ENCODE peak calls at places on chromosomes 12 and 14, in four cellular contexts. F is IMR-90; I is CD4-positive, CD25-positive, alpha-beta regulatory T cell; K is heart right ventricle. U is an unnamed sample. For H3K4me1, the result is how much of the 10 kb centered on the place peaks cover.

GRCh38 chr12:89662623-89663022 is 46.0 kb downstream of the ATP2B1 start:
- DNase-seq in F (no peak), I (no peak), K (no peak), U (peak)

GRCh38 chr12:106227641-106228319 is 20.0 kb downstream of the CKAP4 start:
- DNase-seq in F (no peak), I (peak), K (no peak), U (peak)

GRCh38 chr14:36619853-36620252 is 37.4 kb upstream of the NKX2-8 start:
- DNase-seq in F (no peak), I (no peak), K (no peak), U (no peak)

GRCh38 chr14:54487771-54488170 is 1.0 kb downstream of the GMFB start:
- DNase-seq in F (peak), I (no peak), K (no peak), U (peak)

GRCh38 chr14:23366163-23366921 is 1.4 kb upstream of the EFS start:
- DNase-seq in F (peak), I (no peak), K (peak), U (peak)

GRCh38 chr12:110015132-110015531 is 15.9 kb downstream of the ANKRD13A start:
- DNase-seq in F (no peak), I (peak), K (no peak), U (no peak)

GRCh38 chr12:106773286-106773685 is 1.2 kb upstream of the RIC8B start:
- DNase-seq in F (no peak), I (no peak), K (no peak), U (no peak)

GRCh38 chr14:95077380-95077779 is 79.9 kb downstream of the DICER1 start:
- DNase-seq in F (no peak), I (no peak), K (no peak), U (no peak)

GRCh38 chr12:32549675-32550079 is 129.4 kb upstream of the DNM1L start:
- DNase-seq in F (peak), I (no peak), K (no peak), U (no peak)

GRCh38 chr14:21415329-21415728 is 31.5 kb upstream of the SUPT16H start:
- DNase-seq in F (no peak), I (no peak), K (no peak), U (no peak)

GRCh38 chr12:47832263-47832933 is 12.7 kb upstream of the HDAC7 start:
- DNase-seq in F (no peak), I (no peak), K (no peak), U (no peak)

GRCh38 chr14:100603341-100604125 is 16.3 kb upstream of the BEGAIN start:
- DNase-seq in F (no peak), I (no peak), K (no peak), U (no peak)

GRCh38 chr14:80713076-80713850 is 228.3 kb downstream of the CEP128 start:
- DNase-seq in F (no peak), I (no peak), K (no peak), U (no peak)

GRCh38 chr14:44768935-44769334 is 192.8 kb downstream of the KLHL28 start:
- DNase-seq in F (no peak), I (no peak), K (no peak), U (no peak)

GRCh38 chr12:108826807-108827721 is 30.3 kb downstream of the SSH1 start:
- DNase-seq in F (peak), I (no peak), K (no peak), U (no peak)

GRCh38 chr14:22752422-22752821 is 14.1 kb upstream of the OXA1L start:
- DNase-seq in F (no peak), I (no peak), K (no peak), U (no peak)

GRCh38 chr12:89962648-89963047 is 254.0 kb upstream of the ATP2B1 start:
- DNase-seq in F (no peak), I (no peak), K (no peak), U (no peak)

GRCh38 chr14:65810326-65810725 is 397.8 kb downstream of the FUT8 start:
- DNase-seq in F (no peak), I (no peak), K (no peak), U (no peak)

GRCh38 chr12:112183141-112183581 is 57.8 kb downstream of the TRAFD1 start:
- DNase-seq in F (peak), I (no peak), K (no peak), U (no peak)

GRCh38 chr14:100211893-100212292 is 27.1 kb upstream of the YY1 start:
- DNase-seq in F (no peak), I (no peak), K (no peak), U (no peak)

GRCh38 chr12:6606331-6607131 is 648 bp downstream of the CHD4 start:
- DNase-seq in F (peak), I (peak), K (peak), U (peak)

GRCh38 chr14:87014854-87015253 is 978.1 kb downstream of the GALC start:
- DNase-seq in F (no peak), I (no peak), K (no peak), U (no peak)

GRCh38 chr12:18400186-18400585 is 138.9 kb downstream of the PIK3C2G start:
- DNase-seq in F (peak), I (no peak), K (no peak), U (no peak)

GRCh38 chr12:111643428-111643826 is 42.3 kb downstream of the BRAP start:
- DNase-seq in F (peak), I (no peak), K (no peak), U (peak)

GRCh38 chr12:2265461-2266167 is 212.8 kb downstream of the CACNA1C start:
- DNase-seq in F (no peak), I (no peak), K (no peak), U (no peak)

GRCh38 chr14:77562681-77563080 is 53.8 kb downstream of the SPTLC2 start:
- DNase-seq in F (peak), I (no peak), K (no peak), U (no peak)

GRCh38 chr12:8554451-8555195 is 13.9 kb upstream of the CLEC4E start:
- DNase-seq in F (peak), I (no peak), K (no peak), U (peak)

GRCh38 chr14:98952595-98953325 is 319.2 kb downstream of the BCL11B start:
- DNase-seq in F (no peak), I (no peak), K (no peak), U (no peak)

GRCh38 chr14:101474563-101475467 is 86.5 kb upstream of the DIO3 start:
- DNase-seq in F (no peak), I (no peak), K (no peak), U (no peak)

GRCh38 chr12:12008931-12009611 is 61.7 kb upstream of the BCL2L14 start:
- DNase-seq in F (peak), I (peak), K (no peak), U (no peak)

GRCh38 chr14:61223552-61223951 is 57.6 kb downstream of the TMEM30B start:
- DNase-seq in F (no peak), I (no peak), K (no peak), U (no peak)

GRCh38 chr14:61225304-61225703 is 55.8 kb downstream of the TMEM30B start:
- DNase-seq in F (no peak), I (peak), K (no peak), U (no peak)

GRCh38 chr14:61229475-61229888 is 51.7 kb downstream of the TMEM30B start:
- DNase-seq in F (no peak), I (no peak), K (no peak), U (peak)

GRCh38 chr14:61227893-61228591 is 53.1 kb downstream of the TMEM30B start:
- DNase-seq in F (no peak), I (no peak), K (no peak), U (no peak)

GRCh38 chr14:61226015-61226654 is 55.0 kb downstream of the TMEM30B start:
- DNase-seq in F (peak), I (peak), K (no peak), U (no peak)
- H3K4me1 ChIP-seq in F (under half), I (under half), K (under half), U (under half)

GRCh38 chr14:71626281-71626835 is 305.9 kb upstream of the RGS6 start:
- DNase-seq in F (peak), I (no peak), K (no peak), U (peak)
- H3K27ac ChIP-seq in F (no peak), I (no peak), K (no peak), U (no peak)

DNA sequence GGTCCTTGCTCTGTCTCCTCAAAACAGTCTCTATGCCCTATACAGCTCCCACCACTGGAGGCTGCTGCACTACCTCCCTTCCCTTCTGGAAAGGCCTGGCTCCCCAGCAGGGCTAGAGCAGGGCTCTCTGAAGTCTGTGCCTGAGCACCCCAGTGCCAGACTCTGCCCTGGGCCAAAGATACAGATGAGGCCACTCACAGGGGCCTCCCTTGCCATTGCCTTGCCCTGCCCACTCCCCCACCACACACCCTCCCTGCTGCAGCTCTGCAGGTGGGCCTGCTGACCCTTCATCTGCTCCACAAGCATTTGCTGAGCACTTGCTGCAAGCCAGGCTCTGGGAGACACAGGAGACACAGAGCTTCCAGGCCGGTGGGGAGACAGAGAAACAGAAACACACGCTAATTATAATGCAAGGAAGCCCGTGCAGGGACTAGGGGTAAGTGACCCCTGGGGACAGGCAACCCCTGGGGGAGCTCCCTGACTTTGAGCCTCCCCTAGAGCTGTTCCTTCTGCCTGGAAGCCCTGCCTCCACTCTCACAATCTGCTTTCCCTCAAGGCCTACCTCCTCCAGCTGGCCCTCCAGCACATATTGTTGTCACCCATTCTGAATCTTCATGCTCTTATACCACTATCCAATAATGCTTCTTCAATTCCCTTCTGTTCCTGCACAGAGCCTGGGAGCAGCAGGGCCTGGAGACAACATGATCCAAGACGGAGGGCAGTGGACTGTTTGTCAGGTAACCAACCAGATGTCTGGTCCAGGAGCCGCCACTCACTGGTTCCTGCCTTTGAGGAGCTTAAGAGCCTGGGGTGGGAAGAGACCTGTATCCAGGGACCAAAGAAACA is 32.6 kb upstream of the PNMA1 start:
- DNase-seq in F (no peak), I (no peak), K (peak), U (no peak)
- H3K4me1 ChIP-seq in F (half or more), I (half or more), K (half or more), U (under half)

GRCh38 chr12:27645671-27646070 is 50.6 kb upstream of the REP15 start:
- DNase-seq in F (no peak), I (no peak), K (no peak), U (no peak)
- H3K27ac ChIP-seq in F (no peak), I (no peak), K (no peak), U (no peak)

GRCh38 chr12:131250951-131251315 is 297.2 kb downstream of the ADGRD1 start:
- DNase-seq in F (no peak), I (no peak), K (no peak), U (no peak)

GRCh38 chr12:131250028-131250950 is 296.6 kb downstream of the ADGRD1 start:
- DNase-seq in F (no peak), I (no peak), K (no peak), U (no peak)

GRCh38 chr12:131249291-131250027 is 295.8 kb downstream of the ADGRD1 start:
- DNase-seq in F (no peak), I (no peak), K (no peak), U (no peak)

GRCh38 chr12:131242741-131243496 is 289.2 kb downstream of the ADGRD1 start:
- DNase-seq in F (no peak), I (peak), K (no peak), U (no peak)

GRCh38 chr12:131245564-131246355 is 292.1 kb downstream of the ADGRD1 start:
- DNase-seq in F (no peak), I (no peak), K (no peak), U (no peak)
- H3K4me1 ChIP-seq in F (under half), I (under half), K (under half), U (under half)

DNA sequence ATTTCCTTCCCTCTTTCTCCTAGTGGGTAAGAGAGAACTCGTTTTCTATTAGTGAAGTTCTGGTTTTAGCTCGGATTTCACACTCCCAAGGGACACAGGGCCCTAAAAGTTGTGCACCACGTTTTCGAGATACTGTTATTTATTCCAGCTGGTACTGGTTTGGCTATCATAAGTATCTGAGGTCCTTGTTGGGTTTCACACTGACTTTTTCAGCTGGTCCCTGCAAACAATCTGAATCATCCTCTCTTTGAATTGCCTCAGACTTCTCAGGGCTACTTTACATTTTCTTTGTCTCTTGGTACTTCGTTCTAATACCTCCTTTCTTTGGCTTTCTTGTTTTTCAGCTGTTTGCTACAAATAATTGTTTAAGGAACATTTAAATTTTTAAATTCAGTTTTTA is 75.7 kb downstream of the SCN8A start:
- DNase-seq in F (peak), I (no peak), K (no peak), U (no peak)
- H3K27ac ChIP-seq in F (no peak), I (no peak), K (no peak), U (no peak)